ENCODE peak calls at places on chromosomes 5 and 9, in eight cellular contexts. L is mesothelial cell of epicardium, J is HFFc6, A is adrenal gland, Y is IMR-90, S is activated B cell treated with CpG ODN at 0.5 μM for 24 hours, V is psoas muscle, U is mammary epithelial cell. Z is an unnamed sample.

GRCh38 chr5:98929123-98929981 is 545 bp upstream of the CHD1 start:
- DNase-seq in L (peak; percentile 83), J (peak; percentile 93), A (peak; percentile 98), Y (peak; percentile 95), S (peak; percentile 84), V (peak; percentile 99), U (peak; percentile 97), Z (peak; percentile 99)

GRCh38 chr9:36056896-36057295 is 20.2 kb downstream of the RECK start:
- DNase-seq in L (no peak), J (no peak), A (no peak), Y (no peak), S (no peak), V (no peak), U (no peak), Z (no peak)

GRCh38 chr5:45695680-45696093 is 493 bp downstream of the HCN1 start:
- DNase-seq in L (no peak), J (no peak), A (no peak), Y (no peak), S (no peak), V (no peak), U (no peak), Z (no peak)

GRCh38 chr5:143582869-143583268 is 179.4 kb upstream of the NR3C1 start:
- DNase-seq in L (no peak), J (no peak), A (no peak), Y (peak; percentile 83), S (no peak), V (no peak), U (peak; percentile 75), Z (peak; percentile 60)

GRCh38 chr5:88667187-88668141 is 215.5 kb downstream of the MEF2C start:
- DNase-seq in L (no peak), J (no peak), A (no peak), Y (no peak), S (no peak), V (no peak), U (no peak), Z (no peak)

GRCh38 chr9:94866770-94867169 is 140.3 kb downstream of the AOPEP start:
- DNase-seq in L (no peak), J (no peak), A (no peak), Y (peak; percentile 33), S (no peak), V (no peak), U (no peak), Z (no peak)

GRCh38 chr5:80034962-80035821 is at the start of gene THBS4:
- DNase-seq in L (peak; percentile 40), J (no peak), A (no peak), Y (no peak), S (no peak), V (peak; percentile 46), U (no peak), Z (no peak)

GRCh38 chr5:69217154-69217731 is 17.4 kb upstream of the CDK7 start:
- DNase-seq in L (no peak), J (no peak), A (no peak), Y (no peak), S (no peak), V (no peak), U (no peak), Z (no peak)

GRCh38 chr5:93789173-93790070 is 48.0 kb upstream of the POU5F2 start:
- DNase-seq in L (no peak), J (peak; percentile 81), A (no peak), Y (peak; percentile 88), S (no peak), V (no peak), U (peak; percentile 70), Z (no peak)

GRCh38 chr5:172178301-172179031 is 9.6 kb downstream of the STK10 start:
- DNase-seq in L (no peak), J (no peak), A (no peak), Y (no peak), S (no peak), V (no peak), U (no peak), Z (no peak)

GRCh38 chr5:109485030-109485429 is 75.3 kb upstream of the PJA2 start:
- DNase-seq in L (peak; percentile 47), J (no peak), A (peak; percentile 38), Y (no peak), S (no peak), V (peak; percentile 63), U (no peak), Z (no peak)

GRCh38 chr5:162248107-162248713 is 180.6 kb downstream of the GABRG2 start:
- DNase-seq in L (no peak), J (no peak), A (no peak), Y (no peak), S (no peak), V (no peak), U (no peak), Z (no peak)

GRCh38 chr5:180598316-180598701 is 7.0 kb upstream of the SCGB3A1 start:
- DNase-seq in L (no peak), J (no peak), A (no peak), Y (no peak), S (no peak), V (no peak), U (no peak), Z (no peak)

GRCh38 chr5:3307982-3308621 is 287.5 kb upstream of the IRX1 start:
- DNase-seq in L (no peak), J (no peak), A (no peak), Y (no peak), S (no peak), V (no peak), U (no peak), Z (no peak)

GRCh38 chr9:15942806-15943424 is 390.1 kb downstream of the CCDC171 start:
- DNase-seq in L (no peak), J (no peak), A (no peak), Y (no peak), S (no peak), V (no peak), U (no peak), Z (no peak)

GRCh38 chr9:105173306-105173705 is 71.1 kb upstream of the SLC44A1 start:
- DNase-seq in L (no peak), J (no peak), A (no peak), Y (no peak), S (no peak), V (no peak), U (no peak), Z (no peak)

DNA sequence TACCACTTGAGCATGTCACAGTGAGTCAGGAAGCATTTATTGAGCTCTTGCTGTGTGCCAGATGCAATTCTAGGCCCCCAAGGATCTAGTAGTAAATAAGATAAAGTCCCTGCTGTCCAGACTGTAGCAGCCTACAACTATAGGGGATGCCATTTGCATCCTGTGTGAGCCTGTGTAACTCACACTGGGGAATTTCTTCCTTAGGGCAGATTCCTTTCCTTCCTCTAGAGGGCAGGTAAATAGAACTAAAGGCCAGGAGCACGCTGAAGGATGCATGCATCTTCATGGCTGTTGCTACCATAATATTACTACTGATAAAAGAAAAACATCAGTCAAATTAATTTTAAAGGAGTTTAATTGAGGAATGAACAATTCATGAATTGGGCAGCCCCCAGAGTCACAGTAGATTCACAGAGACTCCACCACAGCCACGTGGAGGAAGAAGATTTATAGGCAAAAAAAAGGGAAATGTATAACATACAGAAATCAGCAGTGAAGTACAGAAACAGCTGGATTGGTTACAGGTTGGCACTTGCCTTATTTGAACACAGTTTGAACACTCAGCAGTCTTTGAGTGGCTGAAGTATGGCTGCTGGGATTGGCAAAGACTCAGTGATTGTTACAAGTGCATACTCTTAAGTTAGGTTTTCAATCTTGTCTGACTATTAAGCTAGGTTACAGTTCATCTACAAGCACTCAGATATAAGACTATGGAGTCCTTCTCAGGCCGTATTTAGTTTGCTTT is 98.9 kb downstream of the ACTL7B start:
- DNase-seq in L (no peak), J (no peak), A (no peak), Y (no peak), S (no peak), V (no peak), U (peak; percentile 34), Z (no peak)
- TF ChIP-seq CTCF in L (no peak), J (peak; percentile 34), A (no peak), Y (no peak), S (no peak), V (no peak), U (peak; percentile 47), Z (no peak)

GRCh38 chr5:54254482-54255198 is 55.7 kb downstream of the ARL15 start:
- DNase-seq in L (no peak), J (no peak), A (peak; percentile 32), Y (no peak), S (no peak), V (no peak), U (no peak), Z (no peak)
- TF ChIP-seq CTCF in L (no peak), J (peak; percentile 45), A (no peak), Y (no peak), S (no peak), V (peak; percentile 42), U (no peak), Z (no peak)

GRCh38 chr9:134622896-134623407 is 18.7 kb upstream of the COL5A1 start:
- DNase-seq in L (no peak), J (no peak), A (peak; percentile 5), Y (no peak), S (no peak), V (no peak), U (no peak), Z (peak; percentile 34)

GRCh38 chr9:134624827-134625181 is 16.8 kb upstream of the COL5A1 start:
- DNase-seq in L (no peak), J (peak; percentile 92), A (peak; percentile 31), Y (peak; percentile 87), S (no peak), V (no peak), U (peak; percentile 77), Z (peak; percentile 19)

GRCh38 chr9:134621558-134622110 is 20.0 kb upstream of the COL5A1 start:
- DNase-seq in L (no peak), J (no peak), A (peak; percentile 3), Y (no peak), S (no peak), V (no peak), U (no peak), Z (peak; percentile 12)

GRCh38 chr9:134624119-134624826 is 17.3 kb upstream of the COL5A1 start:
- DNase-seq in L (no peak), J (no peak), A (peak; percentile 7), Y (no peak), S (no peak), V (no peak), U (no peak), Z (peak; percentile 19)

DNA sequence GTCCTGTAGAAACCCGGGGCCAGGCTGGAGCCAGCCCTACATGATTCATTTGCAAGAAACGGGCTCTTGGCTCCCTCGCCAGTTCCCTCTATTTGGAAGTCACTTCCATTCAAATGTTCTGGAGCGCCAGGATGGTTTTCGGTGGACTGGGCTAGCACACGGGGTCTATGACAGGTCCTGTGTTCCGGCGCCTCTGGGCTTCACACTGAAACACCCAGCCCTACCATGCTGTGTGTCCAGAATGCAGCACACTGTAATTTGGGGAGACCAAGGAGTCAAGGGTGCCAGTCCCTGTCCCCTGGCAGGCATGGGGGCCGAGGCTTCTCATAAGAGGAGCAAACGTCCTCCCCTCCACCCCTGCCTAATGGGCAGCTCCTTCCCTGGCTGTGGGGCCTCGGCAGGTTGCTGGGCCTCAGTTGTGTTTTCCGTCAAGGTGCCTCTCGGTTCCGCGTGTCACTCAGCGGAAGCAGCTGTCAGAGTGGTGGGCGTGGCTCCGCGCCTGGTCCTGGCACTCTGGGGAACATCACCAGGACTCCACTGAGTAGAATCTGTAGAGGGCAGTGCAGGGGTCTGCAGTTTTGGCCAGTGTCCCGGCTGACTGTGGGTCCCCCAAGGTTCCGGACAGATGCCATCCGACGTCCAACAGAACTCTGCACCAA is 18.1 kb upstream of the COL5A1 start:
- DNase-seq in L (no peak), J (no peak), A (peak; percentile 5), Y (no peak), S (no peak), V (no peak), U (no peak), Z (peak; percentile 13)
- TF ChIP-seq CTCF in L (no peak), J (no peak), A (no peak), Y (no peak), S (no peak), V (no peak), U (no peak), Z (no peak)

GRCh38 chr5:31029925-31030324 is 163.6 kb upstream of the CDH6 start:
- DNase-seq in L (no peak), J (no peak), A (no peak), Y (no peak), S (no peak), V (no peak), U (no peak), Z (no peak)
- TF ChIP-seq CTCF in L (no peak), J (no peak), A (no peak), Y (no peak), S (no peak), V (no peak), U (no peak), Z (no peak)